ENCODE peak calls at places on chromosomes 4 and X, in four cellular contexts. F, H, V and M are unnamed samples.

GRCh38 chrX:16196829-16197228 is 29.5 kb downstream of the MAGEB17 start:
- DNase-seq in F (no peak), H (no peak), V (no peak), M (no peak)

GRCh38 chr4:64781737-64782326 is 372.6 kb upstream of the TECRL start:
- DNase-seq in F (peak), H (no peak), V (peak), M (no peak)

GRCh38 chr4:8817081-8817812 is 54.4 kb downstream of the HMX1 start:
- DNase-seq in F (no peak), H (peak), V (no peak), M (no peak)

GRCh38 chrX:45771114-45771513 is 570.4 kb upstream of the DIPK2B start:
- DNase-seq in F (no peak), H (no peak), V (peak), M (no peak)

GRCh38 chr4:35970366-35970960 is 273.9 kb downstream of the ARAP2 start:
- DNase-seq in F (no peak), H (no peak), V (no peak), M (no peak)

GRCh38 chrX:65034292-65034640 is 58.0 kb upstream of the ZC4H2 start:
- DNase-seq in F (no peak), H (no peak), V (no peak), M (no peak)

GRCh38 chrX:93538575-93538974 is 134.8 kb downstream of the NAP1L3 start:
- DNase-seq in F (no peak), H (no peak), V (no peak), M (no peak)

GRCh38 chrX:108264376-108264775 is 172.8 kb downstream of the ATG4A start:
- DNase-seq in F (no peak), H (no peak), V (peak), M (no peak)

GRCh38 chrX:1162119-1162916 is 50.1 kb downstream of the CRLF2 start:
- DNase-seq in F (no peak), H (peak), V (no peak), M (no peak)

GRCh38 chr4:107519057-107519456 is 201.0 kb downstream of the PAPSS1 start:
- DNase-seq in F (no peak), H (no peak), V (peak), M (no peak)

GRCh38 chrX:41381685-41382084 is 47.7 kb downstream of the DDX3X start:
- DNase-seq in F (no peak), H (no peak), V (peak), M (no peak)

GRCh38 chrX:10032147-10032546 is 65.0 kb downstream of the CLDN34 start:
- DNase-seq in F (no peak), H (no peak), V (no peak), M (no peak)

GRCh38 chr4:92968556-92968955 is 664.8 kb downstream of the GRID2 start:
- DNase-seq in F (no peak), H (no peak), V (no peak), M (no peak)

GRCh38 chr4:37873383-37873782 is 17.5 kb upstream of the TBC1D1 start:
- DNase-seq in F (no peak), H (no peak), V (peak), M (no peak)

GRCh38 chrX:74925210-74926088 is at the start of gene NEXMIF:
- DNase-seq in F (no peak), H (peak), V (peak), M (no peak)

GRCh38 chr4:113636877-113637276 is 124.7 kb downstream of the CAMK2D start:
- DNase-seq in F (peak), H (no peak), V (no peak), M (no peak)

GRCh38 chrX:48971325-48972213 is at the start of gene KCND1:
- DNase-seq in F (peak), H (peak), V (no peak), M (no peak)

GRCh38 chr4:879730-880079 is 52.4 kb downstream of the GAK start:
- DNase-seq in F (no peak), H (no peak), V (no peak), M (peak)

GRCh38 chrX:35858916-35859315 is 60.6 kb upstream of the CFAP47 start:
- DNase-seq in F (no peak), H (no peak), V (no peak), M (no peak)

DNA sequence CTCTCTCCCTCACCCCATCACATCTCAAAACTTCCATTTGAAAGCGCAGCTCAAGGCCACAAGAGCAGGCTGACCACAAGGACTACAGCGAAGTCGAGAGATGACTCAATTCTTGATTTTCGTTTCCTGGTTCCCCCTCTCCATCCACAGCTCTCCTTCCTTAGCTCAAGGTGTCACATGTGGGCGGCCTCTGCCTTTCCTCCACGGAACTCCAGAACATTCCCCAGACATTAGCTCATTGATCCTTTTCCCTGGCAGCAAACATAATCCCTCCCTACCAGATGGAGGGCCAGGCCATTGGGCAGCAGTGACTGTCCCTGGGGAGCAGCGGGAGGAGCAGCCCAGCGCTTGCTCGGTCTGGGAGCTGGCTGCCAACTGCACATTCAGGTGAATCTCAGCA is 56.3 kb downstream of the CCDC149 start:
- DNase-seq in F (no peak), H (no peak), V (no peak), M (peak)
- TF ChIP-seq HDAC6 in F (no peak), H (no peak), V (no peak), M (no peak)

GRCh38 chrX:133881893-133882292 is 103.5 kb downstream of the GPC3 start:
- DNase-seq in F (no peak), H (no peak), V (no peak), M (no peak)
- TF ChIP-seq CEBPB in F (no peak), H (no peak), V (no peak), M (no peak)

DNA sequence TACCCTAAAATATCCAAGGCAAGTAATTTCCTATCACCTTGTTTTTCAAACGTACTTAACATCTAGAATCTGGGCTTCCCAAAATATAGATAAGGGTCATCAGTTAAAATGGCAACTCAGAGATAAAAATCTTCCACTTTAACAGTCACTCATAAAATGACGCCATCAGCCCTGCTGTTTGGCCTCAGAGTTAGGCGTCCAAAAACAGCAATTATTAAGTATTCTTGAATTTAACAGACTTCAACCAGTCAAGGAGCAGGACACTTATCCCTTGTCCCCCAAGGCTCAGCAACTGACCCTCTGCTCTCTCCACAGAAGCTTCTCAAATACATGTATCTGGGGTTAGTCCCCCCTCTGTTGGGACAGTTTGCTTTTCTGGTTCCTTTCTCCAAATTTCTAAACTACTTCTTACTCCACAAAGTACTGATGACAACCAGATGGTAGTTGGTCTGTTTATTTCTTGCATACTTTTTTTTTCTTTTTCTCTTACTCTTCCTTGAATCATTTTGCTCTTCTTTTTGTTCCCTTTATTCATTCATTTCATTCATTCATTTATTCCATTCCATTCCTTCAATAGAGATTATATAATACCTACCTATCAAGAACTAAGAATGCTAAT is 54.4 kb downstream of the SOD3 start:
- DNase-seq in F (no peak), H (no peak), V (no peak), M (no peak)
- TF ChIP-seq HDAC6 in F (no peak), H (no peak), V (no peak), M (no peak)

DNA sequence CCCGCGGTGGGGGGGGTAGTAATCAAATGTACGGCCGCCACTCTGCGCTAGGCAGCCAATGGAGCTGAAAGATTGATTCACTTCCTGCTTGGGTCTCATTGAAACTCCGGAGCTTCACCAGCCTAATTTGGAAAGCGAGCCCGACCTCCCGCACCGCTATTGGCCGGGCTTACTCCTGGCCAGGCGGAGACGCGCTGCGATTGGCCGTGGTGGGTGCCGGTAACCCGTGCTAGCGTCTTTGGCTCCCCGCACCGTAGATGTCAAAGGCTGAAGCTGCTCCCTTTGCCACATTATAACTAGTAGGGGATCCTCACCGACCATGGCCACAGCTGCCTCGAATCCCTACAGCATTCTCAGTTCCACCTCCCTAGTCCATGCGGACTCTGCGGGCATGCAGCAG is at the start of gene POU3F4:
- DNase-seq in F (no peak), H (peak), V (no peak), M (no peak)
- TF ChIP-seq CEBPB in F (no peak), H (no peak), V (no peak), M (no peak)

GRCh38 chr4:123406862-123407261 is 10.3 kb downstream of the SPRY1 start:
- DNase-seq in F (no peak), H (no peak), V (no peak), M (no peak)
- TF ChIP-seq HDAC6 in F (no peak), H (no peak), V (no peak), M (no peak)

GRCh38 chr4:112085156-112086035 is 59.9 kb upstream of the FAM241A start:
- DNase-seq in F (no peak), H (no peak), V (no peak), M (no peak)
- TF ChIP-seq CEBPB in F (no peak), H (no peak), V (no peak), M (no peak)